ENCODE peak calls at places on chromosomes 12 and 14, in seven cellular contexts. A is IMR-90, X is A549, J is K562, T is GM12878, S is H1, P is HepG2. L is an unnamed sample.

GRCh38 chr12:131222271-131223139 is 268.8 kb downstream of the ADGRD1 start:
- DNase-seq in A (no peak), X (no peak), J (no peak), T (peak), S (no peak), P (no peak), L (no peak)

GRCh38 chr14:65958664-65959562 is 527.3 kb upstream of the CCDC196 start:
- DNase-seq in A (peak), X (peak), J (peak), T (no peak), S (peak), P (peak), L (peak)

GRCh38 chr14:100692859-100693558 is 33.7 kb upstream of the DLK1 start:
- DNase-seq in A (peak), X (peak), J (no peak), T (no peak), S (no peak), P (peak), L (peak)

GRCh38 chr14:31268216-31268615 is 60.6 kb upstream of the HECTD1 start:
- DNase-seq in A (no peak), X (no peak), J (no peak), T (no peak), S (no peak), P (no peak), L (no peak)

GRCh38 chr14:72538387-72538786 is 355.5 kb downstream of the DPF3 start:
- DNase-seq in A (no peak), X (no peak), J (no peak), T (no peak), S (no peak), P (no peak), L (no peak)

GRCh38 chr12:3563966-3564365 is 73.0 kb downstream of the PRMT8 start:
- DNase-seq in A (no peak), X (no peak), J (no peak), T (no peak), S (no peak), P (no peak), L (no peak)

GRCh38 chr12:132131952-132132351 is 12.2 kb downstream of the DDX51 start:
- DNase-seq in A (no peak), X (no peak), J (no peak), T (no peak), S (no peak), P (no peak), L (no peak)

GRCh38 chr12:89695100-89695499 is 13.5 kb downstream of the ATP2B1 start:
- DNase-seq in A (peak), X (no peak), J (no peak), T (no peak), S (no peak), P (no peak), L (no peak)

GRCh38 chr14:50804181-50804721 is 26.7 kb downstream of the NIN start:
- DNase-seq in A (peak), X (no peak), J (no peak), T (no peak), S (no peak), P (no peak), L (no peak)

GRCh38 chr12:57459055-57459749 is 383 bp upstream of the GLI1 start:
- DNase-seq in A (peak), X (peak), J (peak), T (peak), S (peak), P (peak), L (peak)

GRCh38 chr14:80954771-80955299 is 586 bp upstream of the TSHR start:
- DNase-seq in A (peak), X (peak), J (peak), T (no peak), S (peak), P (peak), L (peak)

GRCh38 chr12:111247083-111247783 is 121.7 kb downstream of the PHETA1 start:
- DNase-seq in A (no peak), X (no peak), J (no peak), T (no peak), S (no peak), P (no peak), L (no peak)

GRCh38 chr12:111242190-111242589 is 126.7 kb downstream of the PHETA1 start:
- DNase-seq in A (no peak), X (no peak), J (no peak), T (no peak), S (no peak), P (no peak), L (no peak)

GRCh38 chr12:111245701-111246476 is 123.0 kb downstream of the PHETA1 start:
- DNase-seq in A (no peak), X (no peak), J (no peak), T (no peak), S (no peak), P (no peak), L (no peak)

GRCh38 chr12:111246477-111247011 is 122.4 kb downstream of the PHETA1 start:
- DNase-seq in A (no peak), X (no peak), J (no peak), T (no peak), S (no peak), P (no peak), L (no peak)

GRCh38 chr12:111244673-111245072 is 124.2 kb downstream of the PHETA1 start:
- DNase-seq in A (no peak), X (no peak), J (no peak), T (no peak), S (no peak), P (no peak), L (no peak)
- TF ChIP-seq POLR2A in A (no peak), X (no peak), J (no peak), T (no peak), S (no peak), P (no peak), L (no peak)

GRCh38 chr12:121111684-121112083 is 21.0 kb upstream of the P2RX7 start:
- DNase-seq in A (no peak), X (no peak), J (no peak), T (no peak), S (no peak), P (no peak), L (no peak)

GRCh38 chr12:121113057-121113456 is 19.6 kb upstream of the P2RX7 start:
- DNase-seq in A (no peak), X (no peak), J (no peak), T (no peak), S (no peak), P (no peak), L (no peak)

GRCh38 chr12:121107681-121108080 is 25.0 kb upstream of the P2RX7 start:
- DNase-seq in A (peak), X (no peak), J (no peak), T (no peak), S (no peak), P (no peak), L (no peak)

GRCh38 chr12:121108492-121108891 is 24.2 kb upstream of the P2RX7 start:
- DNase-seq in A (no peak), X (no peak), J (no peak), T (no peak), S (no peak), P (no peak), L (no peak)

DNA sequence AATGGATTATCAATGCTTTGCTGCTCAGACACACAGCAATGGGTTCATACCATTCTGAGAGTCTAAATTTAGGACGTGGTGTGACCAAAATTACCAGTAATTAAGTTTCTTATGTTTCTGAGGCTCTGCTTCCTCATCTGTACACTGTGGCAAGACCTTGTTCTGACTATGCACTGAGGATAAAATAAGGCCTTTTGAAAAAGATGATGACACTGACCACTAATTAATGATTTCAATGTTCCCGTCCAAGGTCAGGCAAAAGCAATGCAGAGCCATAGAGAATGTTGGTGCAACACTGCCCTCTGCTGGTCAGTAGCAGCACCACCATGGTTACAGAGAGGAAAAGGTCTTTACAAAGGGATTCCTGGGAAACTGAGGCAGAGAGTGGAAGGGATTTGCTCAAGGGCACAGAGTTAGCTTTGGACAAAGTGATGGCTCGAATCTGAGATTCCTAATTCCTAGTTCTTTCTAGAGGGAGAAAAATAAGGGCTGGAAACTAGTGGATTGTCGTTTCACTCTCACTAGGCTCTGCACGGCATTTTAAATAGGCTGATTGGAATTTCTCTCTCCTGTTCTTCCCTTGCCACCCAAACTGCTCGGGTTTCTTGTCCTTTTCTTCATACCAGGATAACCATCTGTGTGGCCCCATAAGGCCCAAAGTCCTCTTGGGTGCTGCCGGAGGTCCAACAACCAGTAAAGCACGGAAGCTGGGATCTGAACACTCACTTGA is 22.3 kb upstream of the P2RX7 start:
- DNase-seq in A (peak), X (peak), J (peak), T (peak), S (peak), P (peak), L (peak)
- TF ChIP-seq CEBPB in A (no peak), X (no peak), J (no peak), T (no peak), S (no peak), P (no peak), L (no peak)

DNA sequence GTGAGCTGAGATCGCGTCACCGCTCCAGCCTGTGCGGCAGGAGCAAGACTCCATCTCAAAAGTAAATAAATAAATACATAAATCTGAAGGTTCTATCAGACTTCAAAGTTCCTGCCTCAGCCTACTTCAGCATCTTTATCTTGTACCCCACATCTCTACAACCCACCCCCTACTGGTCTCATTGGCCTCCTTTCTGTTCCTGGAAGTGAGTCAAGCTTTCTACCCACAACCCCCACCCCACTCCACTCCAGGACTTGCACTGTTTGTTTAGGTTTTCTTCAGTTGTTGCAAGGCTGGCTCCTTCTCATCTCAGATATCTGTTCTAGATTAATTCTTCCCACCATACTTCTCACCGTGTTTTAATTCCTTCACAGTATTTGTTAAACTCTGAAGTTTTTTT is 714 bp upstream of the PSMC6 start:
- DNase-seq in A (peak), X (no peak), J (peak), T (no peak), S (no peak), P (no peak), L (no peak)
- H3K4me2 ChIP-seq in A (peak), X (peak), J (peak), T (peak), S (peak), P (peak), L (peak)

GRCh38 chr12:55933158-55933798 is 2.3 kb downstream of the DGKA start:
- DNase-seq in A (no peak), X (peak), J (no peak), T (no peak), S (no peak), P (no peak), L (peak)
- TF ChIP-seq POLR2A in A (no peak), X (no peak), J (no peak), T (no peak), S (no peak), P (no peak), L (no peak)

GRCh38 chr12:50338920-50339319 is 55.6 kb upstream of the LIMA1 start:
- DNase-seq in A (no peak), X (no peak), J (no peak), T (no peak), S (no peak), P (no peak), L (no peak)

GRCh38 chr12:50344245-50344644 is 52.2 kb downstream of the FAM186A start:
- DNase-seq in A (no peak), X (no peak), J (no peak), T (no peak), S (no peak), P (no peak), L (no peak)

GRCh38 chr12:50344775-50345174 is 51.6 kb downstream of the FAM186A start:
- DNase-seq in A (no peak), X (no peak), J (no peak), T (no peak), S (no peak), P (no peak), L (no peak)
- TF ChIP-seq CEBPB in A (no peak), X (no peak), J (no peak), T (no peak), S (no peak), P (no peak), L (no peak)

GRCh38 chr14:24677956-24678355 is 44.0 kb upstream of the GZMB start:
- DNase-seq in A (no peak), X (no peak), J (no peak), T (no peak), S (no peak), P (no peak), L (no peak)
- H3K4me2 ChIP-seq in A (no peak), X (no peak), J (no peak), T (no peak), S (no peak), P (no peak), L (no peak)

DNA sequence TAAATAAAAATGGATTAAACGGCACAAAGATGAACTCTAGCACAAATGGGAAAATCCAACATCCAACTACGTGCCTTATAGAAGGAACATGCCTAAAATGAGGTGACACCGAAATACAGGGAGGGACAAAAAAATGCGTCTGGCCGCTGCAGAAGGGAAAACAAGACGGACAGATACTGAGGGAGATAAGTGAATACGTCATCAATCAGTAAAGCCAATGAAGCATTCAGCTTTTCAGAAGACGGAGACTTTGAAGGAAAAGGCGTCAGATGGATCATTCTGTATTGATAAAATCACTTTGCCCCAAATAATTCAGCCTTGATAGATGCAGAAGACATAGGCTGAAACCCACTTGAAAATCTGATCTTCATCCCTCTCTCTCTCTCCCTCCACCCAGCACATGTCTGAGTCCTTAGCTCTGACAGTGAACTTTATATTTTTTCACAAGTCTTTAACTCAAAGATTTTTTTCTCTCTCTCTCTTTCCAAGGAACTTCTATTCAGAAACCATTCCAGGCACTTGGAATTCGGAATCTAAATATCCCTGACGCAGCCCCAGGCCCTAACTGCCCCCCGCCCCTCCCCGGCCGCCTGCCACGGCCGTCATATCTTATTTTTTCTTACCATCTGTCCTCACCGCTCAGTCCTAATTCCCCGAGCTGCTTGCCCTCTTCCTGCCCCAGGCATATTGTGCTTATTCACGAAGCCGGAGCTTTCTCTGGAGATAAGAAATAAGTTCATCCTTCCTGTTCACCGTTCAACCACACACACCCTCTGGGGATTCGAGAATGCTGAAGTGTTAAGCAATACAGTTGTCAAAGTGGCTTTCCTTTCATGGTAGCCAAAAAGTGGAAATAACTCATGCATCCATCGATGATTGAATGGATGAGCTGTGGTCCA is 35.5 kb upstream of the RFLNA start:
- DNase-seq in A (no peak), X (no peak), J (peak), T (no peak), S (no peak), P (no peak), L (no peak)
- TF ChIP-seq POLR2A in A (no peak), X (no peak), J (no peak), T (no peak), S (no peak), P (no peak), L (no peak)

GRCh38 chr12:111812881-111813741 is 28.9 kb upstream of the MAPKAPK5 start:
- DNase-seq in A (peak), X (peak), J (peak), T (peak), S (peak), P (peak), L (peak)

GRCh38 chr12:111818340-111818739 is 23.7 kb upstream of the MAPKAPK5 start:
- DNase-seq in A (no peak), X (no peak), J (no peak), T (no peak), S (no peak), P (no peak), L (no peak)

GRCh38 chr12:111819191-111820158 is 22.6 kb upstream of the MAPKAPK5 start:
- DNase-seq in A (no peak), X (no peak), J (no peak), T (no peak), S (no peak), P (no peak), L (no peak)

GRCh38 chr12:111816065-111816615 is 25.9 kb upstream of the MAPKAPK5 start:
- DNase-seq in A (no peak), X (no peak), J (no peak), T (no peak), S (no peak), P (peak), L (no peak)
- TF ChIP-seq CEBPB in A (no peak), X (no peak), J (no peak), T (no peak), S (no peak), P (no peak), L (no peak)

DNA sequence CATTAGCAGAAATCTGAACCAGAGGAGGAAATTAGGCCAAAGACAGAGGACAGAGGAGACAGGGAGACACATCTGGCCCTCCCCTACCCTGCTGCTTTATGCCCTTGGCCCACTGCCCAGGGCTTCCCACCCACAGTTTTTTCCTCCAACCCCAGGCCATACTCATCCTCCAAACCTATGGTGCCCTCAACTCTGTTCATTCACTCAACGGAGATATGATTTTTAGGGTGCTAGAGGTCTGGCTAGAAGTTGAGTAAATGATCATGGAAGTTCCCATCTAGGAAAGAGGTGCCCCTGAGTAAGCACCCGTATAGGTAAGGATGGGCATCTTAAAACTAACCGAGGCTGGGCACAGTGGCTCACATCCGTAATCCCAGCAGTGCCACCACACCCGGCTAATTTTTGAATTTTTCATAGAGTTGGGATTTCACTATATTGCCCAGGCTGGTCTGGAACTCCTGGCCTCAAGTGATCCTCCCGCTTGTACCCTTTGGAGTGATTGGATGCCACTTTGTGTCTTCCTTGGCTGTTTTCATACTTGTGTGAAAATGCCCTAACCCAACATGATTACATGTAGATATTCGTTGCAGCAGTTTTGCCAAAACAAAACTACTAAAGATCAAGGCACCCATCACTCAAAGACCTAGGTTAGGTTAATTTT is 4.4 kb downstream of the KRT18 start:
- DNase-seq in A (no peak), X (no peak), J (no peak), T (no peak), S (no peak), P (no peak), L (no peak)
- H3K4me2 ChIP-seq in A (no peak), X (peak), J (no peak), T (no peak), S (no peak), P (no peak), L (peak)